ENCODE peak calls at places on chromosomes 11 and 22, in nine cellular contexts. K is AG10803; P is T-helper 1 cell; I is stimulated activated CD4-positive, alpha-beta T cell treated with anti-CD3 and anti-CD28 coated beads, TNF-alpha, amount 100 ng/mL, for 4 hours; N is HTR-8/SVneo; B is neural crest cell; U is DMS153; T is amniotic epithelial cell; G is NCI-H1105 treated with DMSO at 0.1 percent for 48 hours. R is an unnamed sample.

GRCh38 chr11:11389238-11389637 is 36.2 kb upstream of the CSNK2A3 start:
- DNase-seq in K (no peak), P (no peak), I (no peak), N (no peak), B (no peak), U (no peak), T (no peak), G (no peak), R (no peak)

GRCh38 chr11:57307666-57308270 is 17.0 kb downstream of the TNKS1BP1 start:
- DNase-seq in K (no peak), P (no peak), I (no peak), N (no peak), B (no peak), U (no peak), T (no peak), G (no peak), R (no peak)

GRCh38 chr11:1501421-1502167 is 15.0 kb upstream of the MOB2 start:
- DNase-seq in K (no peak), P (no peak), I (no peak), N (no peak), B (no peak), U (no peak), T (no peak), G (no peak), R (no peak)

GRCh38 chr11:77557553-77557952 is 32.2 kb upstream of the AQP11 start:
- DNase-seq in K (no peak), P (no peak), I (no peak), N (no peak), B (no peak), U (peak; percentile 8), T (peak; percentile 14), G (peak; percentile 37), R (no peak)

GRCh38 chr22:47384977-47385376 is 622.5 kb downstream of the TBC1D22A start:
- DNase-seq in K (no peak), P (no peak), I (no peak), N (no peak), B (no peak), U (no peak), T (no peak), G (no peak), R (no peak)

GRCh38 chr11:71447791-71448256 is 369 bp downstream of the DHCR7 start:
- DNase-seq in K (peak; percentile 2), P (no peak), I (no peak), N (peak; percentile 43), B (peak; percentile 49), U (no peak), T (peak; percentile 17), G (peak; percentile 76), R (peak; percentile 33)

GRCh38 chr11:114163830-114164401 is 104.4 kb downstream of the ZBTB16 start:
- DNase-seq in K (no peak), P (no peak), I (no peak), N (no peak), B (no peak), U (no peak), T (peak; percentile 92), G (no peak), R (peak; percentile 11)

GRCh38 chr11:74256370-74257133 is 54.9 kb downstream of the P4HA3 start:
- DNase-seq in K (no peak), P (no peak), I (no peak), N (no peak), B (no peak), U (no peak), T (peak; percentile 54), G (no peak), R (no peak)

GRCh38 chr11:328012-328411 is 7.4 kb upstream of the IFITM3 start:
- DNase-seq in K (no peak), P (no peak), I (no peak), N (no peak), B (no peak), U (no peak), T (no peak), G (no peak), R (no peak)

GRCh38 chr11:61725632-61726280 is 26.7 kb upstream of the MYRF start:
- DNase-seq in K (no peak), P (no peak), I (no peak), N (no peak), B (no peak), U (no peak), T (peak; percentile 52), G (no peak), R (no peak)

GRCh38 chr22:38078046-38078840 is 5.7 kb downstream of the SLC16A8 start:
- DNase-seq in K (no peak), P (no peak), I (no peak), N (no peak), B (no peak), U (no peak), T (no peak), G (no peak), R (no peak)

GRCh38 chr11:11351042-11351586 is 1.9 kb downstream of the CSNK2A3 start:
- DNase-seq in K (no peak), P (no peak), I (no peak), N (no peak), B (no peak), U (no peak), T (peak; percentile 1), G (no peak), R (no peak)

GRCh38 chr11:46308632-46309419 is 31.4 kb downstream of the CREB3L1 start:
- DNase-seq in K (peak; percentile 66), P (peak; percentile 44), I (peak; percentile 34), N (peak; percentile 73), B (peak; percentile 69), U (peak; percentile 25), T (peak; percentile 58), G (peak; percentile 43), R (peak; percentile 15)

GRCh38 chr11:15124528-15124927 is 9.8 kb downstream of the INSC start:
- DNase-seq in K (no peak), P (no peak), I (no peak), N (no peak), B (no peak), U (no peak), T (no peak), G (no peak), R (no peak)

GRCh38 chr22:28142361-28142801 is 223.3 kb upstream of the PITPNB start:
- DNase-seq in K (peak; percentile 98), P (no peak), I (no peak), N (peak; percentile 45), B (no peak), U (no peak), T (peak; percentile 99), G (no peak), R (no peak)

GRCh38 chr11:1341928-1342524 is 32.6 kb upstream of the TOLLIP start:
- DNase-seq in K (peak; percentile 33), P (no peak), I (no peak), N (peak; percentile 51), B (no peak), U (no peak), T (peak; percentile 64), G (no peak), R (no peak)

GRCh38 chr11:129861702-129862107 is 33.7 kb downstream of the NFRKB start:
- DNase-seq in K (peak; percentile 93), P (no peak), I (no peak), N (peak; percentile 89), B (no peak), U (no peak), T (peak; percentile 92), G (no peak), R (no peak)

R was measured in DMS79.